ENCODE peak calls at places on chromosomes 1 and 21, in six cellular contexts. C is NCI-H510A treated with DMSO at 0.1 percent for 48 hours, N is brain microvascular endothelial cell, R is PC-3, U is adrenal gland, H is M059J. B is an unnamed sample.

GRCh38 chr21:33268736-33269441 is 2.7 kb downstream of the IL10RB start:
- DNase-seq in R (peak), U (no peak), H (no peak), N (no peak), C (peak), B (peak)

GRCh38 chr1:117860906-117861610 is 68.4 kb downstream of the GDAP2 start:
- DNase-seq in R (no peak), N (no peak), C (no peak), H (no peak), U (no peak), B (no peak)

GRCh38 chr1:62841587-62842169 is 57.7 kb downstream of the ATG4C start:
- DNase-seq in U (no peak), N (peak), R (peak), C (peak), H (peak), B (peak)

GRCh38 chr1:115458426-115459114 is 120.5 kb upstream of the NGF start:
- DNase-seq in C (peak), U (no peak), R (peak), H (no peak), N (no peak), B (no peak)

GRCh38 chr1:235741294-235741693 is 91.7 kb upstream of the GNG4 start:
- DNase-seq in R (peak), H (peak), C (no peak), U (no peak), N (peak), B (peak)

GRCh38 chr1:54002544-54003248 is 15.3 kb downstream of the LDLRAD1 start:
- DNase-seq in U (no peak), H (no peak), C (no peak), R (no peak), N (no peak), B (no peak)

GRCh38 chr1:96596226-96596625 is 125.4 kb upstream of the PTBP2 start:
- DNase-seq in R (peak), C (no peak), U (peak), H (peak), N (peak), B (peak)

GRCh38 chr1:178267646-178268094 is 173.8 kb downstream of the RASAL2 start:
- DNase-seq in H (peak), N (no peak), C (no peak), R (peak), U (no peak), B (peak)

GRCh38 chr1:182809414-182809957 is 19.9 kb downstream of the NPL start:
- DNase-seq in U (no peak), N (no peak), R (peak), H (peak), C (no peak), B (no peak)

GRCh38 chr1:68811806-68812205 is 314.9 kb upstream of the DEPDC1 start:
- DNase-seq in N (no peak), C (no peak), H (no peak), R (no peak), U (no peak), B (no peak)

GRCh38 chr1:10694274-10694632 is 102.2 kb downstream of the CASZ1 start:
- DNase-seq in C (peak), N (no peak), H (peak), U (peak), R (no peak), B (no peak)

GRCh38 chr1:63621698-63622097 is 28.5 kb downstream of the PGM1 start:
- DNase-seq in R (no peak), N (no peak), U (peak), C (no peak), H (no peak), B (no peak)

GRCh38 chr1:178065250-178065649 is 28.7 kb upstream of the RASAL2 start:
- DNase-seq in R (no peak), U (no peak), H (no peak), N (no peak), C (no peak), B (no peak)

GRCh38 chr1:110674337-110675059 is at the start of gene KCNA3:
- DNase-seq in H (no peak), R (no peak), N (no peak), U (no peak), C (peak), B (no peak)

GRCh38 chr1:94202241-94202640 is 35.1 kb downstream of the ARHGAP29 start:
- DNase-seq in R (no peak), C (no peak), N (no peak), U (no peak), H (no peak), B (no peak)

GRCh38 chr1:153987621-153988020 is 1.5 kb upstream of the RAB13 start:
- DNase-seq in H (no peak), N (no peak), R (no peak), U (no peak), C (no peak), B (no peak)

GRCh38 chr1:243910612-243911011 is 60.6 kb upstream of the AKT3 start:
- DNase-seq in N (no peak), R (no peak), C (no peak), H (no peak), U (peak), B (no peak)

GRCh38 chr1:236774926-236775325 is 20.2 kb upstream of the MTR start:
- DNase-seq in U (no peak), N (peak), R (peak), C (no peak), H (peak), B (peak)

GRCh38 chr1:56525463-56526155 is 53.8 kb downstream of the PLPP3 start:
- DNase-seq in C (no peak), R (peak), U (peak), H (peak), N (peak), B (peak)

GRCh38 chr1:5972198-5972520 is 20.1 kb downstream of the NPHP4 start:
- DNase-seq in C (no peak), H (no peak), R (no peak), N (no peak), U (no peak), B (no peak)

GRCh38 chr1:2610036-2610720 is 22.6 kb downstream of the MMEL1 start:
- DNase-seq in R (no peak), C (no peak), U (peak), N (no peak), H (peak), B (peak)

GRCh38 chr1:9009438-9010366 is 16.5 kb downstream of the SLC2A7 start:
- DNase-seq in C (peak), U (no peak), R (peak), H (no peak), N (peak), B (peak)

GRCh38 chr1:42239555-42239954 is 75.0 kb upstream of the GUCA2A start:
- DNase-seq in C (no peak), H (no peak), U (no peak), R (no peak), N (no peak), B (no peak)

GRCh38 chr21:21003701-21004100 is 5.5 kb downstream of the NCAM2 start:
- DNase-seq in R (peak), N (peak), C (peak), H (peak), U (no peak), B (peak)

GRCh38 chr21:31556662-31557061 is 102.8 kb upstream of the SOD1 start:
- DNase-seq in H (no peak), U (no peak), R (no peak), C (no peak), N (no peak), B (no peak)

GRCh38 chr1:179709841-179710329 is 33.2 kb upstream of the FAM163A start:
- DNase-seq in C (no peak), U (peak), R (no peak), N (peak), H (no peak), B (no peak)

GRCh38 chr1:232473319-232473718 is 156.6 kb downstream of the SIPA1L2 start:
- DNase-seq in H (peak), C (no peak), R (peak), U (peak), N (peak), B (peak)

GRCh38 chr21:43304621-43305335 is 122.2 kb downstream of the SIK1 start:
- DNase-seq in N (no peak), H (no peak), R (no peak), U (no peak), C (no peak), B (no peak)

GRCh38 chr21:36297938-36298572 is 21.9 kb upstream of the MORC3 start:
- DNase-seq in U (peak), R (peak), N (no peak), H (no peak), C (peak), B (peak)

GRCh38 chr21:45283611-45284455 is 3.9 kb downstream of the POFUT2 start:
- DNase-seq in U (peak), N (no peak), H (no peak), R (no peak), C (no peak), B (no peak)